ENCODE peak calls at places on chromosomes 1 and 21, in ten cellular contexts. Z is NCI-H748 treated with DMSO at 0.1 percent for 48 hours, H is NCI-H1092, Q is left cardiac atrium, F is HEK293T, T is MCF 10A, G is NCI-H69, J is foreskin melanocyte, R is HCEC 1CT, D is naive B cell. S is an unnamed sample.

GRCh38 chr1:169108897-169109560 is 2.5 kb downstream of the ATP1B1 start:
- DNase-seq in Z (no peak), H (no peak), Q (no peak), F (no peak), T (peak; percentile 68), G (peak; percentile 64), J (no peak), R (no peak), D (no peak), S (no peak)

GRCh38 chr1:8070381-8070811 is 44.3 kb upstream of the ERRFI1 start:
- DNase-seq in Z (no peak), H (no peak), Q (no peak), F (no peak), T (no peak), G (no peak), J (no peak), R (no peak), D (no peak), S (no peak)

GRCh38 chr1:237760981-237761380 is 129.7 kb downstream of the ZP4 start:
- DNase-seq in Z (no peak), H (no peak), Q (no peak), F (no peak), T (peak; percentile 58), G (no peak), J (no peak), R (no peak), D (no peak), S (no peak)

GRCh38 chr1:25581764-25582163 is 34.8 kb upstream of the MAN1C1 start:
- DNase-seq in Z (no peak), H (no peak), Q (no peak), F (no peak), T (no peak), G (no peak), J (no peak), R (no peak), D (no peak), S (no peak)

GRCh38 chr1:58573705-58574591 is 3.1 kb downstream of the TACSTD2 start:
- DNase-seq in Z (no peak), H (no peak), Q (no peak), F (no peak), T (peak; percentile 69), G (no peak), J (no peak), R (no peak), D (no peak), S (no peak)

GRCh38 chr1:98121661-98122060 is 200.8 kb upstream of the DPYD start:
- DNase-seq in Z (no peak), H (no peak), Q (no peak), F (no peak), T (no peak), G (no peak), J (no peak), R (peak; percentile 32), D (no peak), S (no peak)

GRCh38 chr1:162019006-162019405 is 4.7 kb downstream of the OLFML2B start:
- DNase-seq in Z (peak; percentile 7), H (peak; percentile 76), Q (no peak), F (no peak), T (peak; percentile 84), G (peak; percentile 96), J (peak; percentile 77), R (peak; percentile 38), D (no peak), S (no peak)

GRCh38 chr1:226827458-226827857 is 43.0 kb upstream of the PSEN2 start:
- DNase-seq in Z (no peak), H (no peak), Q (peak; percentile 78), F (no peak), T (no peak), G (peak; percentile 51), J (no peak), R (no peak), D (no peak), S (no peak)

GRCh38 chr1:33905241-33905640 is 41.4 kb downstream of the HMGB4 start:
- DNase-seq in Z (no peak), H (no peak), Q (no peak), F (no peak), T (no peak), G (no peak), J (no peak), R (no peak), D (no peak), S (no peak)

GRCh38 chr1:97137862-97138514 is 416.4 kb downstream of the PTBP2 start:
- DNase-seq in Z (peak; percentile 86), H (peak; percentile 32), Q (no peak), F (peak; percentile 67), T (peak; percentile 67), G (peak; percentile 98), J (peak; percentile 67), R (peak; percentile 79), D (peak; percentile 21), S (peak; percentile 76)

GRCh38 chr1:7248402-7248805 is 463.1 kb downstream of the CAMTA1 start:
- DNase-seq in Z (no peak), H (no peak), Q (no peak), F (no peak), T (no peak), G (no peak), J (no peak), R (no peak), D (no peak), S (no peak)

GRCh38 chr1:154607084-154607747 is 770 bp downstream of the ADAR start:
- DNase-seq in Z (no peak), H (no peak), Q (no peak), F (no peak), T (peak; percentile 42), G (peak; percentile 35), J (no peak), R (peak; percentile 45), D (no peak), S (peak; percentile 51)

GRCh38 chr1:246213036-246213435 is 294.0 kb downstream of the SMYD3 start:
- DNase-seq in Z (no peak), H (no peak), Q (no peak), F (no peak), T (no peak), G (no peak), J (no peak), R (no peak), D (no peak), S (no peak)

GRCh38 chr1:20233394-20233793 is 47.1 kb upstream of the PLA2G2C start:
- DNase-seq in Z (peak; percentile 17), H (peak; percentile 4), Q (no peak), F (peak; percentile 19), T (peak; percentile 22), G (peak; percentile 49), J (no peak), R (peak; percentile 34), D (no peak), S (no peak)

GRCh38 chr1:73593379-73593778 is 604.6 kb downstream of the LRRIQ3 start:
- DNase-seq in Z (no peak), H (no peak), Q (no peak), F (no peak), T (peak; percentile 67), G (peak; percentile 33), J (peak; percentile 83), R (peak; percentile 85), D (no peak), S (no peak)

GRCh38 chr1:161480381-161481035 is 24.7 kb upstream of the FCGR2A start:
- DNase-seq in Z (no peak), H (no peak), Q (no peak), F (no peak), T (peak; percentile 84), G (peak; percentile 34), J (no peak), R (no peak), D (no peak), S (no peak)

GRCh38 chr21:18832950-18833349 is 429.4 kb upstream of the TMPRSS15 start:
- DNase-seq in Z (no peak), H (no peak), Q (no peak), F (no peak), T (peak; percentile 42), G (peak; percentile 25), J (peak; percentile 86), R (no peak), D (no peak), S (no peak)

GRCh38 chr1:58784758-58785423 is 1.0 kb upstream of the JUN start:
- DNase-seq in Z (peak; percentile 67), H (peak; percentile 68), Q (peak; percentile 92), F (peak; percentile 82), T (peak; percentile 85), G (peak; percentile 86), J (peak; percentile 82), R (peak; percentile 92), D (peak; percentile 94), S (peak; percentile 63)

GRCh38 chr1:2530501-2531361 is 668 bp upstream of the HES5 start:
- DNase-seq in Z (no peak), H (no peak), Q (no peak), F (no peak), T (peak; percentile 72), G (peak; percentile 76), J (no peak), R (no peak), D (no peak), S (peak; percentile 14)

GRCh38 chr1:203440780-203441179 is 34.8 kb upstream of the PRELP start:
- DNase-seq in Z (no peak), H (peak; percentile 34), Q (peak; percentile 78), F (peak; percentile 30), T (peak; percentile 61), G (peak; percentile 64), J (no peak), R (peak; percentile 68), D (no peak), S (no peak)